ENCODE peak calls at places on chromosomes 4 and X, in five cellular contexts. Z, E, V, Q and A are unnamed samples.

GRCh38 chr4:67879486-67879885 is 4.3 kb downstream of the TMPRSS11D start:
- DNase-seq in Z (no peak), E (peak), V (no peak), Q (no peak), A (no peak)

GRCh38 chr4:87679449-87680169 is 29.5 kb downstream of the DMP1 start:
- DNase-seq in Z (peak), E (peak), V (peak), Q (peak), A (peak)

GRCh38 chr4:83112678-83113428 is 1.7 kb downstream of the PLAC8 start:
- DNase-seq in Z (no peak), E (no peak), V (peak), Q (peak), A (peak)

GRCh38 chr4:96598465-96598864 is 758.6 kb downstream of the PDHA2 start:
- DNase-seq in Z (peak), E (peak), V (no peak), Q (no peak), A (no peak)

GRCh38 chr4:187417761-187418160 is 577.8 kb upstream of the ZFP42 start:
- DNase-seq in Z (no peak), E (no peak), V (no peak), Q (no peak), A (peak)

GRCh38 chrX:46686003-46686645 is 72.8 kb downstream of the SLC9A7 start:
- DNase-seq in Z (peak), E (peak), V (no peak), Q (peak), A (no peak)

GRCh38 chrX:120380699-120381098 is 18.8 kb downstream of the ATP1B4 start:
- DNase-seq in Z (no peak), E (peak), V (no peak), Q (no peak), A (peak)

GRCh38 chr4:163166041-163166579 is 580 bp downstream of the NAF1 start:
- DNase-seq in Z (peak), E (peak), V (peak), Q (peak), A (peak)

GRCh38 chrX:141185366-141185765 is 8.4 kb upstream of the LDOC1 start:
- DNase-seq in Z (no peak), E (no peak), V (no peak), Q (no peak), A (no peak)

GRCh38 chr4:76625316-76625715 is 190.3 kb downstream of the SHROOM3 start:
- DNase-seq in Z (no peak), E (no peak), V (no peak), Q (no peak), A (no peak)

GRCh38 chrX:38249965-38250364 is 29.3 kb upstream of the SRPX start:
- DNase-seq in Z (no peak), E (peak), V (peak), Q (peak), A (peak)

GRCh38 chr4:41963105-41963504 is 18.5 kb upstream of the DCAF4L1 start:
- DNase-seq in Z (no peak), E (peak), V (peak), Q (peak), A (peak)

GRCh38 chr4:6901669-6902317 is 7.8 kb upstream of the TBC1D14 start:
- DNase-seq in Z (no peak), E (no peak), V (no peak), Q (no peak), A (no peak)

GRCh38 chr4:154727540-154727939 is 16.3 kb upstream of the LRAT start:
- DNase-seq in Z (no peak), E (no peak), V (no peak), Q (no peak), A (no peak)

GRCh38 chrX:19063030-19063429 is 59.2 kb downstream of the ADGRG2 start:
- DNase-seq in Z (no peak), E (no peak), V (peak), Q (peak), A (peak)

GRCh38 chrX:23803931-23804381 is 21.0 kb downstream of the SAT1 start:
- DNase-seq in Z (no peak), E (peak), V (peak), Q (peak), A (no peak)

GRCh38 chrX:31126205-31126604 is 54.4 kb upstream of the FTHL17 start:
- DNase-seq in Z (no peak), E (peak), V (peak), Q (peak), A (peak)

GRCh38 chrX:150935466-150935865 is 37.0 kb upstream of the CD99L2 start:
- DNase-seq in Z (no peak), E (peak), V (peak), Q (no peak), A (peak)

GRCh38 chr4:8759987-8760386 is 111.7 kb downstream of the HMX1 start:
- DNase-seq in Z (peak), E (no peak), V (no peak), Q (no peak), A (no peak)

GRCh38 chrX:9534686-9535085 is 69.8 kb downstream of the TBL1X start:
- DNase-seq in Z (no peak), E (peak), V (peak), Q (no peak), A (peak)

GRCh38 chr4:76923619-76924357 is 25.8 kb upstream of the SEPTIN11 start:
- DNase-seq in Z (no peak), E (no peak), V (no peak), Q (no peak), A (peak)

GRCh38 chr4:11408569-11408968 is 20.1 kb downstream of the HS3ST1 start:
- DNase-seq in Z (no peak), E (no peak), V (no peak), Q (no peak), A (no peak)

GRCh38 chrX:82163701-82164100 is 961.8 kb downstream of the SH3BGRL start:
- DNase-seq in Z (no peak), E (no peak), V (no peak), Q (no peak), A (no peak)

DNA sequence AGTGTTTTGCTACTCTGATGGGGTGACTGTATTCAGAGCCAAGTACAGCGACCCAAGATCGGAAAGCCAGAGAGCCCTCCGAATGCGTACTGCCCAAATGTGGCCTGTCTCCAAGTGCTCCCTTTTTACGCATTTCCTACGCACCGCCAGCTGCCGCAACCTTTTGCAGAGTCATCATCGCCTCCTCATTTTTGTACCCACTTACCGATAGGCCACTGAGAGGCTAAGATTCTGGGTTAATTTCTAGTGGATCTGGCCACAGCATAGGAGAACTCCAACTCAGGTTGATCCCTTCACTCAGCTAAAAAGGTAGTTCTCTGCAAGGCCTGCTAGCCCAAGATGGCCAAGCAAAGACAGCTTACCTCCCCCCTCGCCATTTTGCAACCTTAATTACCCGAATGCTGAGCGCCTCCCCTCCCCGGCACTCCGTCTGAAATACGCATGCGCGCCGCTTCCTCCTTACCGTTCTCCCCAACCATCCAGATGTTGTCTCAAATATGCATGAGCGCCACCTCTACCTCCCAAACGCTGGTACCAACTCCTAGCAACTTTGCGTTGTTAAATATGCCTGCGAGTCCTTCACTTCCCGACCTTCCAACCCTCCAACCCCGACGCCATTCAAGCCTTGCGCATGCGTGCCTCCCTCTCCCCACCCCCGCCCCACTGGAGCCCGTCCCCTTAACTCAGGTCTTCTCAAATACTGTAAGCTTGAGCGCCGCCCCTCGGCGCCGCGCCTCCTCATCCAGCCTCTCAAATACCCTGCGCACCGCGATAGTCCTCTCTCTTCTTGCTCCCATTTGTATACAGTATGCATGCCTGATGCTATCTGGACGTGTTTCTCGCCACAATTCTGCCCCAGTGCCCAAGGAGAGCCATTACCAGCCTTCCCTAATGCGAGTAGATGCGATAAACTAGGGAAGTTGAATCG is 11.8 kb upstream of the ZCCHC13 start:
- DNase-seq in Z (peak), E (peak), V (peak), Q (peak), A (peak)
- TF ChIP-seq CTCF in Z (no peak), E (peak), V (peak), Q (peak), A (no peak)

DNA sequence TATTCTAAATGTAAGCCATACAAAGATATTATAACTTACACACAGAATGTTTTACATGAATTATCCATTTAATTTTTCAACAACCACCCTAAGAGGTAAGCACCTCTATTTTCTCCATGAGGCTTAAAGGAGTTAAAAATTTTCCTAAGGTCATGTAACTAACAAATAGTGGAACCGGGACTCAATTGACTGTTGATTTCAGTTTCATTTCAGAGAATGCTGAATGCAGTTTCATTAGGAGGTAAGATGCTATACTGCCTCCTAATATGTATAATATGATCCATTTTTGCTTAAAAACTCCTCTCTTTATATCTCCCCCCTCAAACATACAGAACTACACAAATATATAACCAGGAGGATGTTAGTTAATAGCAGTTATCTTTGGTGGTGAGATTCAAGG is 29.1 kb downstream of the PHKA1 start:
- DNase-seq in Z (no peak), E (no peak), V (no peak), Q (no peak), A (no peak)
- H3K4me3 ChIP-seq in Z (no peak), E (no peak), V (no peak), Q (no peak), A (no peak)

GRCh38 chr4:123659262-123659661 is 262.7 kb downstream of the SPRY1 start:
- DNase-seq in Z (no peak), E (no peak), V (no peak), Q (no peak), A (no peak)

GRCh38 chr4:123662827-123663226 is 266.2 kb downstream of the SPRY1 start:
- DNase-seq in Z (no peak), E (no peak), V (no peak), Q (no peak), A (no peak)

GRCh38 chr4:123661080-123661737 is 264.6 kb downstream of the SPRY1 start:
- DNase-seq in Z (no peak), E (peak), V (no peak), Q (no peak), A (peak)

DNA sequence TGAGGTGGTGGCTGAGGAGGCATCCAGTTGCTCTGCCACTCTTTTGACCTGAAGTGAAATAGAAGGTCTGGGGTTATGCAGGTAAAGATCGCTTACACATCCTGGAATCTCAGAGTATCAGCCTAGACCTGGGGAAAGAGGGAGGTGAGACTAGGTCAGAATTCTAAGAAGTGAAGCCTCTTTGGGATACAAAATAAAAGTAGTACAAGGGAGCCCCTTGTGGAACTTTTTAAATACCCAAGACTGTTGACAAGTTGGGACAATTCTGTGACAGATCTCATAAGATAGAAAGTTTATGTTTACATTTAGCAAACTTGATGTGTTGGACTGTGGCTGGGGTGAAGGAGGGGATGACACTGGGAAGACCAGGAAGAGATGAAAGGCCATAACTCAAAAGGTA is 263.2 kb downstream of the SPRY1 start:
- DNase-seq in Z (no peak), E (peak), V (no peak), Q (no peak), A (no peak)
- TF ChIP-seq CTCF in Z (no peak), E (peak), V (peak), Q (peak), A (peak)

DNA sequence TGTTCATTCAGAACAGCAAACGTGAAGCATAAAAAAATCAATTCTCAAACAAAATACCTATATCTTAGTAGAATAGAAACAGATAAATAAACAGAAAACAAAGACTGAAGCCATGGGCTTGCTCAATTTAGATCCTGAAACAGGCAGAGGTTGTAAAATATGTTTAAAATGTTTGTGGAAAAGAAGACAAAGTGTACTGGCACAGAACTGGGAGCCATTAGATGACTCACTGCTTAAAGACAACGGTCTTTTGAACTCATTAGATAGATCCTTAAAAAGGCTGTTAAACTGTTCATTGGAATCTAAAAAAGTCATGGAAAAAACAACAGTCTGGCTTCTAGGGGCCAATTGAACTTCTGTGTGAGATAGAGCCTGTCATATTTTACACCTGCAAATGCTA is 247.0 kb upstream of the NDST4 start:
- DNase-seq in Z (no peak), E (no peak), V (peak), Q (no peak), A (peak)
- H3K4me3 ChIP-seq in Z (no peak), E (no peak), V (no peak), Q (no peak), A (no peak)

DNA sequence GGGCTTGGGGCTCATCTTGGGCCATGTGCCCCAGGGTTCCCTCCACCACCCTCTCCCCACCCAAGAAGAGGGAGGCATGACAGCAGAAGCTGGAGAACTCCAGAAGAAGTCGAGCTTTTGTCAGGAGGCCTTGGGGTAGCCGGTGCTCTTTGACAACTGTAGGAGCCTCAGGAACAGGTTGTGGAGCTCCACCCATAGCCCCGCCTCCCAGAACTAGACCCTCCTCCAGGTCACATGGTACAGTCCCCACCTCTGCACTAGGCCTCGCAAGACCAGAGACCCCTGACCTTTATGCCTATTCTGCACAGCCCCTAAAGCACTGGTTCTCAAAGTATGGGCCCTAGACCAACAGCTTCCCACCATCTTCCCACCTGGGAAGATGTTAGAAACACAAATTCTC is 8.0 kb upstream of the MORC4 start:
- DNase-seq in Z (no peak), E (no peak), V (no peak), Q (no peak), A (no peak)
- TF ChIP-seq CTCF in Z (no peak), E (no peak), V (no peak), Q (no peak), A (no peak)

DNA sequence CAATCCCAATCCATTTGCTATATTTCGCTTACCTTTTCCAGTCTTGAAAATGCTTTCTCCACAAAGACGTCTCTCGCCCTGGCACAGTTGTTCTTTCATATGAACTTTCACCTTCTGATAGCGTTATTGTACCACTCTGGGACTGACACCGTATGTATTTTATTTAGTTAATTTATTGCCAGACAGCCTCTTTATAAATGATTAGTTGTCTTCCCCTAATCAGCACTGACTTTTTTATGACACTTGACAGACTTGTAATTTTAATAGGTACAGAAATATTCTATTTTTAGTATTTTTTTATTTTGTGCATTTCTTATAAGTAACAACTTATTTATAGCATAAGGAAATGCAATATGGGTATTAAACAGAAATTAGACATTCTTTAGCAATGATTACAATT is at the start of gene GIMD1:
- DNase-seq in Z (no peak), E (no peak), V (no peak), Q (no peak), A (no peak)
- H3K4me3 ChIP-seq in Z (no peak), E (no peak), V (no peak), Q (no peak), A (no peak)

GRCh38 chr4:140641789-140642439 is 73.2 kb upstream of the UCP1 start:
- DNase-seq in Z (peak), E (no peak), V (no peak), Q (no peak), A (no peak)
- TF ChIP-seq CTCF in Z (no peak), E (no peak), V (no peak), Q (no peak), A (no peak)